ENCODE peak calls at places on chromosomes 5 and 9, in nine cellular contexts. U is GM06990; Q is neural progenitor cell; M is heart right ventricle; S is B cell; Z is GM10248; X is type B pancreatic cell; L is CD8-positive, alpha-beta T cell; I is brain microvascular endothelial cell. C is an unnamed sample.

GRCh38 chr5:163880307-163880706 is 374.9 kb downstream of the MAT2B start:
- DNase-seq in M (no peak), I (no peak), L (no peak), S (no peak), Q (no peak), U (no peak), Z (no peak), X (no peak), C (no peak)

GRCh38 chr9:11038956-11039355 is 426.2 kb upstream of the PTPRD start:
- DNase-seq in S (no peak), L (no peak), U (no peak), Q (no peak), X (no peak), I (no peak), M (no peak), Z (no peak), C (no peak)

GRCh38 chr9:121640076-121640475 is 11.4 kb upstream of the DAB2IP start:
- DNase-seq in M (peak), U (no peak), L (peak), I (no peak), S (no peak), Q (peak), X (no peak), Z (peak), C (peak)

GRCh38 chr5:54703568-54704255 is 186.2 kb downstream of the SNX18 start:
- DNase-seq in I (no peak), U (no peak), M (no peak), Z (no peak), L (no peak), X (no peak), S (no peak), Q (peak), C (no peak)

GRCh38 chr9:135456436-135457104 is 23.0 kb upstream of the PPP1R26 start:
- DNase-seq in X (no peak), Z (peak), U (no peak), L (no peak), S (no peak), I (no peak), M (no peak), Q (no peak), C (peak)

GRCh38 chr5:76701298-76701697 is 14.6 kb upstream of the F2R start:
- DNase-seq in Z (no peak), Q (no peak), L (no peak), M (no peak), U (no peak), I (peak), X (no peak), S (no peak), C (no peak)

GRCh38 chr5:72256536-72256935 is 63.5 kb downstream of the MRPS27 start:
- DNase-seq in I (no peak), U (no peak), Z (no peak), L (no peak), M (no peak), X (no peak), Q (no peak), S (no peak), C (no peak)

GRCh38 chr5:98768160-98769005 is 5.1 kb upstream of the RGMB start:
- DNase-seq in Q (peak), Z (peak), L (peak), X (no peak), S (no peak), M (peak), U (no peak), I (peak), C (peak)

GRCh38 chr9:135379540-135380267 is 99.9 kb upstream of the PPP1R26 start:
- DNase-seq in X (no peak), Q (no peak), L (no peak), I (no peak), U (no peak), M (no peak), Z (no peak), S (no peak), C (no peak)

GRCh38 chr9:87500491-87500890 is 2.8 kb downstream of the DAPK1 start:
- DNase-seq in Q (no peak), I (no peak), U (no peak), Z (no peak), X (no peak), L (no peak), M (no peak), S (no peak), C (peak)

GRCh38 chr5:143652104-143652700 is 159.8 kb upstream of the HMHB1 start:
- DNase-seq in S (no peak), X (no peak), Q (no peak), L (no peak), Z (no peak), M (no peak), I (no peak), U (no peak), C (no peak)

GRCh38 chr9:119412399-119412798 is 43.2 kb upstream of the BRINP1 start:
- DNase-seq in Z (no peak), M (no peak), X (no peak), L (no peak), I (no peak), Q (peak), S (no peak), U (no peak), C (no peak)

GRCh38 chr5:68215888-68216736 is 556 bp downstream of the PIK3R1 start:
- DNase-seq in X (peak), S (peak), Q (peak), M (peak), I (no peak), Z (peak), U (peak), L (peak), C (peak)

GRCh38 chr5:128224336-128224735 is 140.8 kb downstream of the SLC12A2 start:
- DNase-seq in L (no peak), S (no peak), M (no peak), X (no peak), Z (no peak), U (no peak), I (no peak), Q (no peak), C (no peak)

GRCh38 chr9:89635007-89635742 is 30.4 kb downstream of the GADD45G start:
- DNase-seq in U (no peak), X (no peak), S (no peak), Q (no peak), Z (no peak), L (no peak), M (no peak), I (peak), C (no peak)

GRCh38 chr5:153753645-153754432 is 263.4 kb downstream of the GRIA1 start:
- DNase-seq in M (no peak), I (no peak), X (no peak), L (no peak), S (no peak), Z (no peak), Q (no peak), U (no peak), C (no peak)

GRCh38 chr5:73783823-73784222 is 157.8 kb downstream of the ARHGEF28 start:
- DNase-seq in Q (no peak), U (no peak), L (no peak), I (no peak), Z (no peak), X (no peak), M (no peak), S (no peak), C (no peak)

GRCh38 chr9:69719368-69719767 is 40.4 kb downstream of the PTAR1 start:
- DNase-seq in S (no peak), Z (no peak), L (no peak), M (no peak), Q (no peak), I (peak), X (no peak), U (no peak), C (no peak)

GRCh38 chr9:16811987-16812685 is 58.3 kb downstream of the BNC2 start:
- DNase-seq in S (no peak), I (no peak), X (no peak), Z (no peak), L (no peak), M (no peak), U (no peak), Q (no peak), C (no peak)

GRCh38 chr9:104872959-104873850 is 54.8 kb downstream of the ABCA1 start:
- DNase-seq in Z (no peak), S (no peak), M (peak), Q (no peak), I (peak), U (no peak), X (no peak), L (no peak), C (no peak)

GRCh38 chr9:107890921-107891465 is 401.4 kb upstream of the KLF4 start:
- DNase-seq in L (no peak), I (no peak), X (peak), M (no peak), Q (no peak), S (no peak), Z (no peak), U (no peak), C (no peak)

GRCh38 chr9:114223564-114224246 is 68.4 kb downstream of the COL27A1 start:
- DNase-seq in S (no peak), L (no peak), I (peak), U (no peak), M (no peak), Q (no peak), Z (no peak), X (no peak), C (no peak)

GRCh38 chr9:90943341-90943740 is 141.7 kb downstream of the SYK start:
- DNase-seq in Z (no peak), U (no peak), M (no peak), L (no peak), S (no peak), I (no peak), X (no peak), Q (no peak), C (no peak)

GRCh38 chr9:135851748-135852147 is 55.6 kb downstream of the CAMSAP1 start:
- DNase-seq in U (no peak), Q (no peak), S (no peak), I (no peak), X (no peak), Z (no peak), M (no peak), L (no peak), C (no peak)

GRCh38 chr5:73448451-73449136 is at the start of gene FOXD1:
- DNase-seq in S (peak), Q (peak), M (peak), I (peak), L (no peak), Z (peak), X (peak), U (peak), C (peak)

GRCh38 chr9:86141843-86142242 is 42.5 kb upstream of the GOLM1 start:
- DNase-seq in U (no peak), Z (no peak), X (no peak), M (no peak), S (no peak), L (no peak), Q (no peak), I (no peak), C (no peak)

GRCh38 chr5:138032028-138032571 is 779 bp downstream of the FAM13B start:
- DNase-seq in L (peak), I (peak), S (peak), Q (no peak), M (peak), Z (peak), X (no peak), U (peak), C (peak)

GRCh38 chr5:172845190-172845975 is 11.3 kb downstream of the ERGIC1 start:
- DNase-seq in U (no peak), Q (no peak), Z (no peak), L (no peak), X (no peak), S (no peak), M (no peak), I (no peak), C (no peak)

GRCh38 chr5:151612689-151613427 is 21.7 kb upstream of the FAT2 start:
- DNase-seq in X (no peak), U (peak), I (no peak), L (no peak), M (no peak), S (no peak), Q (no peak), Z (peak), C (peak)

GRCh38 chr5:67111779-67112178 is 84.8 kb downstream of the CD180 start:
- DNase-seq in Z (no peak), S (no peak), L (no peak), X (no peak), I (no peak), Q (no peak), M (no peak), U (no peak), C (no peak)

GRCh38 chr5:132098151-132098594 is 24.6 kb downstream of the CSF2 start:
- DNase-seq in Z (no peak), Q (no peak), S (peak), L (no peak), X (no peak), M (no peak), U (no peak), I (peak), C (no peak)

GRCh38 chr9:120442280-120442597 is 137.7 kb downstream of the CDK5RAP2 start:
- DNase-seq in Z (no peak), L (no peak), U (no peak), X (no peak), I (no peak), Q (no peak), M (no peak), S (no peak), C (no peak)

GRCh38 chr5:33238826-33239670 is 201.7 kb upstream of the TARS1 start:
- DNase-seq in U (no peak), M (no peak), L (no peak), Q (no peak), Z (no peak), S (no peak), X (no peak), I (no peak), C (no peak)

GRCh38 chr9:127723450-127723849 is 7.6 kb downstream of the TTC16 start:
- DNase-seq in S (no peak), Z (no peak), L (no peak), U (no peak), I (peak), Q (no peak), X (no peak), M (no peak), C (no peak)

GRCh38 chr5:81907012-81907411 is 64.8 kb upstream of the ATG10 start:
- DNase-seq in M (no peak), X (no peak), I (no peak), Q (no peak), L (no peak), Z (no peak), S (no peak), U (no peak), C (no peak)

GRCh38 chr5:172929371-172929838 is 29.8 kb upstream of the RPL26L1 start:
- DNase-seq in U (no peak), X (no peak), I (no peak), Q (no peak), S (no peak), M (no peak), Z (no peak), L (no peak), C (no peak)

GRCh38 chr5:177370488-177371119 is 12.9 kb downstream of the RGS14 start:
- DNase-seq in U (peak), Z (peak), L (peak), M (peak), Q (peak), S (no peak), X (peak), I (peak), C (peak)
- TF ChIP-seq CTCF in U (peak), Z (peak), L (no peak), M (peak), Q (peak), S (peak), X (peak), I (peak), C (peak)

GRCh38 chr9:98767915-98768314 is 28.4 kb downstream of the ANKS6 start:
- DNase-seq in L (no peak), Z (no peak), I (no peak), S (no peak), U (no peak), X (no peak), Q (no peak), M (no peak), C (no peak)
- TF ChIP-seq CTCF in L (no peak), Z (no peak), I (no peak), S (no peak), U (no peak), X (no peak), Q (no peak), M (no peak), C (no peak)

GRCh38 chr5:14829396-14829795 is 42.2 kb downstream of the ANKH start:
- DNase-seq in X (no peak), I (no peak), L (no peak), S (no peak), Q (no peak), Z (no peak), M (no peak), U (no peak), C (no peak)

GRCh38 chr5:14830210-14831005 is 41.2 kb downstream of the ANKH start:
- DNase-seq in S (no peak), Z (no peak), I (peak), Q (no peak), L (no peak), M (peak), X (no peak), U (no peak), C (no peak)

GRCh38 chr5:14834062-14834461 is 37.5 kb downstream of the ANKH start:
- DNase-seq in Q (no peak), I (no peak), U (no peak), L (no peak), M (no peak), S (no peak), Z (no peak), X (no peak), C (no peak)

GRCh38 chr5:14834584-14835540 is 36.7 kb downstream of the ANKH start:
- DNase-seq in I (no peak), Z (no peak), L (no peak), M (no peak), U (no peak), X (no peak), Q (no peak), S (no peak), C (no peak)

GRCh38 chr5:14831006-14831338 is 40.6 kb downstream of the ANKH start:
- DNase-seq in L (no peak), Z (no peak), I (no peak), U (no peak), S (no peak), X (no peak), M (no peak), Q (no peak), C (no peak)
- TF ChIP-seq CTCF in L (no peak), Z (no peak), I (no peak), U (no peak), S (no peak), X (no peak), M (no peak), Q (no peak), C (no peak)

GRCh38 chr5:59169768-59170150 is 586.9 kb downstream of the RAB3C start:
- DNase-seq in Z (no peak), U (no peak), X (no peak), I (no peak), M (no peak), Q (no peak), L (no peak), S (no peak), C (no peak)

GRCh38 chr5:59171131-59171530 is 588.3 kb downstream of the RAB3C start:
- DNase-seq in M (no peak), L (no peak), Z (no peak), U (no peak), I (no peak), S (no peak), X (no peak), Q (no peak), C (no peak)

GRCh38 chr5:59174248-59174844 is 591.5 kb downstream of the RAB3C start:
- DNase-seq in Z (peak), X (no peak), S (no peak), M (peak), L (peak), I (peak), U (no peak), Q (peak), C (no peak)

GRCh38 chr5:59177644-59178043 is 594.8 kb downstream of the RAB3C start:
- DNase-seq in M (no peak), X (no peak), I (no peak), L (no peak), Q (no peak), U (no peak), S (no peak), Z (no peak), C (no peak)

DNA sequence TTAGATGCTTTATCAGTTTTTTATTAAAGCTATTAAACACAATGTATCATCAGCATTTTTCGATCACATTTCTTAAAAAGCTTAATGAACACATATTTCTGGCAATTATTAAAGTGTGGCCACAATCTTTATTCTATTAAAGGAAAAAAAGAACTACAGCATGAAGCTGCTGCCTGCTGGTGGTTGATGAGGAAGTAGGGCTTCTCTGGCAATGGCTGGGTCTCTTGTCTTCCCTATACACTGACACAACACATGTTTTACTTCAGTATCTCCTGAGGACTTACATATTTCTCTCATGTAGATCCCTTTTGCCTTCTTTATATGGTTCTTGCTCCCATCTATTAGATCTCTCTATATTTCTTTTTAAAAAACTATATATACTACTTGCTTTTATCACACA is 590.7 kb downstream of the RAB3C start:
- DNase-seq in X (no peak), S (no peak), I (no peak), Q (no peak), M (no peak), L (no peak), U (no peak), Z (no peak), C (no peak)
- TF ChIP-seq CTCF in X (no peak), S (no peak), I (peak), Q (no peak), M (no peak), L (no peak), U (no peak), Z (no peak), C (no peak)

GRCh38 chr9:133666387-133666786 is 30.2 kb downstream of the DBH start:
- DNase-seq in U (no peak), S (no peak), M (no peak), I (no peak), Q (no peak), Z (no peak), X (no peak), L (no peak), C (no peak)

GRCh38 chr9:133665535-133665934 is 29.4 kb downstream of the DBH start:
- DNase-seq in Z (no peak), X (no peak), M (no peak), I (no peak), U (no peak), S (no peak), L (no peak), Q (no peak), C (no peak)

GRCh38 chr9:133664173-133664572 is 28.0 kb downstream of the DBH start:
- DNase-seq in X (no peak), L (no peak), Q (no peak), U (no peak), M (no peak), Z (no peak), I (no peak), S (no peak), C (no peak)

GRCh38 chr9:133665096-133665495 is 28.9 kb downstream of the DBH start:
- DNase-seq in Q (no peak), L (no peak), Z (no peak), U (no peak), X (no peak), I (no peak), S (no peak), M (no peak), C (no peak)

GRCh38 chr9:133664651-133665050 is 28.5 kb downstream of the DBH start:
- DNase-seq in Z (no peak), M (no peak), S (no peak), I (no peak), X (no peak), Q (no peak), L (no peak), U (no peak), C (no peak)
- TF ChIP-seq CTCF in Z (peak), M (no peak), S (no peak), I (peak), X (no peak), Q (no peak), L (no peak), U (no peak), C (peak)

DNA sequence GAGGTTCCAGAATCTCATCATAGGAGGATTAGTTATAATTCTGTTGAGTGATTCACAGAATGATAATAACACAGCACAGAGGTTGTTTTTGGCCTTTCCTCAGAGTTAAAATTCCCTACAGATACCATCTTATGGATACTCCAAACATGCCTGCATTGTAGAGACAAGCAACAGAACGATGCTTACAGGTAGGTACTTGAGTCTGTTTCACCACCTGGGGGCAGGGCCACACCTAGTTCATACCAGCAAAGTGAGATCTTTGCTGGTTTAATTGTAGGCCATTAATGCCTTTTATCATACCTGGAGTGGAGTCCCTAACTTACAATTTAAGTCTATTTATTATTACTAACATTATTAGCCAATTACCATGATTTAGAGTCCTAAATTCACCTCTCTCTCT is 416.5 kb upstream of the TLE4 start:
- DNase-seq in L (no peak), X (no peak), Q (no peak), Z (no peak), I (no peak), M (no peak), S (no peak), U (no peak), C (no peak)
- TF ChIP-seq CTCF in L (no peak), X (no peak), Q (no peak), Z (no peak), I (no peak), M (no peak), S (no peak), U (no peak), C (no peak)

GRCh38 chr5:141811287-141812155 is 66.7 kb downstream of the PCDH1 start:
- DNase-seq in L (peak), I (no peak), M (no peak), Q (peak), X (peak), Z (peak), U (no peak), S (no peak), C (peak)
- TF ChIP-seq CTCF in L (peak), I (peak), M (peak), Q (peak), X (peak), Z (peak), U (peak), S (peak), C (peak)

C was measured in GM20000.